ENCODE peak calls at places on chromosomes 3 and 15, in eight cellular contexts. K is mammary epithelial cell, E is right lobe of liver, S is psoas muscle, W is suprapubic skin, A is esophagus squamous epithelium, U is heart left ventricle, V is lung. Q is an unnamed sample. For H3K36me3, the result is how much of the 10 kb centered on the place peaks cover.

GRCh38 chr3:66433522-66433782 is 67.4 kb downstream of the LRIG1 start:
- DNase-seq in E (no peak), S (no peak), A (no peak), V (no peak), U (no peak), W (no peak), K (no peak), Q (no peak)

GRCh38 chr3:128735287-128735686 is 9.3 kb downstream of the RAB7A start:
- DNase-seq in U (no peak), K (no peak), S (no peak), W (no peak), V (no peak), A (no peak), E (no peak), Q (no peak)

GRCh38 chr3:110138966-110139555 is 801.7 kb upstream of the DPPA4 start:
- DNase-seq in U (no peak), V (peak), K (no peak), W (no peak), S (no peak), A (no peak), E (no peak), Q (no peak)

GRCh38 chr3:18580268-18580667 is 155.1 kb upstream of the SATB1 start:
- DNase-seq in V (no peak), E (no peak), S (no peak), W (no peak), A (no peak), U (no peak), K (no peak), Q (no peak)

GRCh38 chr3:25441234-25441856 is 13.3 kb downstream of the RARB start:
- DNase-seq in K (no peak), U (no peak), V (no peak), A (no peak), W (no peak), E (no peak), S (peak), Q (no peak)

GRCh38 chr3:170953736-170954135 is 45.3 kb upstream of the EIF5A2 start:
- DNase-seq in A (no peak), W (no peak), V (no peak), E (no peak), U (no peak), K (no peak), S (no peak), Q (no peak)

GRCh38 chr15:77312523-77312922 is 107.4 kb downstream of the PEAK1 start:
- DNase-seq in A (no peak), S (no peak), W (no peak), V (no peak), K (peak), U (no peak), E (no peak), Q (no peak)

GRCh38 chr3:50749822-50750221 is 75.1 kb downstream of the DOCK3 start:
- DNase-seq in S (no peak), V (no peak), W (no peak), A (no peak), U (no peak), E (no peak), K (no peak), Q (no peak)

GRCh38 chr15:68383161-68384074 is 48.5 kb downstream of the ITGA11 start:
- DNase-seq in V (no peak), U (no peak), S (no peak), A (no peak), W (peak), E (peak), K (peak), Q (no peak)

GRCh38 chr3:120678331-120678845 is 3.7 kb downstream of the HGD start:
- DNase-seq in W (no peak), U (peak), V (peak), E (peak), K (peak), S (no peak), A (no peak), Q (no peak)

GRCh38 chr3:155024006-155024638 is 56.0 kb upstream of the MME start:
- DNase-seq in E (no peak), W (no peak), K (peak), A (no peak), U (no peak), S (no peak), V (no peak), Q (no peak)

GRCh38 chr3:71160800-71161546 is 422.6 kb downstream of the FOXP1 start:
- DNase-seq in A (no peak), E (no peak), V (no peak), W (no peak), S (no peak), U (no peak), K (peak), Q (no peak)

GRCh38 chr3:149618151-149619123 is 39.4 kb downstream of the WWTR1 start:
- DNase-seq in U (peak), W (no peak), V (no peak), E (no peak), S (no peak), A (no peak), K (peak), Q (no peak)

GRCh38 chr3:68256635-68257034 is 602.2 kb upstream of the SUCLG2 start:
- DNase-seq in A (no peak), V (no peak), W (no peak), U (no peak), S (no peak), K (no peak), E (no peak), Q (no peak)

DNA sequence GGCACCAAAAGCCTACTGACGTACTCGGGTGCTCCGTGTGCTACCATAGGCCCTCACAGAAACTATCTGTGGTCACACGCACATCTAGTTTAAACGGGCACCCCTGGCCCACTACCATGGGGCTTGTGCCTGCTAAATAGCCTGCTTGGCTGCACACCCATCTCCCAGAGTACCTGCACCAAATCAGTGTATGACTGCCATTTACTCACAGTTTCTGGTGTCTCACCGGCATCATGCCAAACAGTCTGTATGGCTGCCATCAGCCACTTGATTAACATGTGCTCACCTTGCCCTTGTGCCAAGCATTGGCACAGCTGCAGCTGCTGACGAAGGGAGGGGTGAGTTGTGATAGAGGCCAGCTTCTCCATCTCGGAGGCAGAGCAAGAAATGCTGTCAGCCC is 232.7 kb downstream of the IGSF11 start:
- DNase-seq in S (no peak), V (no peak), W (no peak), A (no peak), E (no peak), K (no peak), U (peak), Q (no peak)
- H3K36me3 ChIP-seq in S (under half), V (under half), W (under half), A (under half), E (under half), K (under half), U (under half), Q (under half)

GRCh38 chr3:56811545-56812202 is 9.9 kb upstream of the ARHGEF3 start:
- DNase-seq in K (peak), U (no peak), W (no peak), A (no peak), V (no peak), E (no peak), S (no peak), Q (no peak)
- H3K27ac ChIP-seq in K (no peak), U (no peak), W (peak), A (peak), V (no peak), E (no peak), S (no peak), Q (peak)

GRCh38 chr15:31365655-31366127 is 39.1 kb downstream of the KLF13 start:
- DNase-seq in S (peak), E (peak), V (peak), A (peak), W (peak), K (peak), U (peak), Q (peak)

GRCh38 chr15:31367021-31367729 is 40.5 kb downstream of the KLF13 start:
- DNase-seq in U (no peak), S (no peak), W (no peak), V (no peak), K (no peak), E (no peak), A (no peak), Q (no peak)

GRCh38 chr15:31366169-31366734 is 39.6 kb downstream of the KLF13 start:
- DNase-seq in V (no peak), U (no peak), S (peak), W (no peak), A (no peak), K (peak), E (no peak), Q (no peak)

GRCh38 chr15:31364301-31365031 is 37.8 kb downstream of the KLF13 start:
- DNase-seq in W (no peak), V (no peak), K (peak), A (no peak), S (no peak), U (no peak), E (no peak), Q (no peak)

GRCh38 chr15:31365032-31365654 is 38.5 kb downstream of the KLF13 start:
- DNase-seq in V (no peak), W (no peak), U (no peak), K (no peak), A (no peak), S (no peak), E (no peak), Q (no peak)
- H3K4me3 ChIP-seq in V (no peak), W (peak), U (no peak), K (no peak), A (peak), S (peak), E (no peak), Q (no peak)

GRCh38 chr15:61736792-61737191 is 323.5 kb downstream of the VPS13C start:
- DNase-seq in U (no peak), E (no peak), V (no peak), A (no peak), W (no peak), K (no peak), S (no peak), Q (no peak)

GRCh38 chr15:61726166-61726565 is 334.1 kb downstream of the VPS13C start:
- DNase-seq in S (no peak), W (no peak), K (no peak), E (no peak), A (no peak), V (no peak), U (no peak), Q (no peak)

DNA sequence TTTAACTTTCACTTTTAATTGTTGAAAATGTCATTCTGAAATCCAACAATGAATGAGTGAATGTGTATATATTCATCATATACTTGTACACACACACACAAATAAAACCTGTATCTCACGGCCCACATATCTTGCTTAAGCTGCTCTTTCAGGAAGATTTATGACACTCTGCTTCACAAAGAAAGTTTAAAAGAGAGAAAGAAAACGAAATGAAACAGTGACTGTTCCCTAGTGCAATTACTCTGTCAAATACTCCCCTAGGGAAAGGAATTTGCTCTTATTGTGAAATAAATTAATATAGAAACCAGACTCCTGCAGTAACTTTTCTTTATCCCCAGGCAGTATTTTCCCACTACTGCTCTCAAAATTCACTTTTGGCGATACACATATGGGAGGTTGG is 329.2 kb downstream of the VPS13C start:
- DNase-seq in V (no peak), U (no peak), E (no peak), A (no peak), K (no peak), S (no peak), W (no peak), Q (no peak)
- H3K36me3 ChIP-seq in V (under half), U (under half), E (under half), A (under half), K (under half), S (under half), W (under half), Q (under half)

GRCh38 chr15:52714968-52715367 is 35.8 kb upstream of the ATOSA start:
- DNase-seq in U (no peak), W (no peak), S (no peak), E (no peak), K (no peak), V (no peak), A (no peak), Q (no peak)

GRCh38 chr15:52710050-52710709 is 31.0 kb upstream of the ATOSA start:
- DNase-seq in K (peak), A (no peak), W (no peak), U (no peak), E (no peak), S (no peak), V (no peak), Q (no peak)

GRCh38 chr15:52710710-52711107 is 31.5 kb upstream of the ATOSA start:
- DNase-seq in W (no peak), A (no peak), U (no peak), S (no peak), V (no peak), K (no peak), E (no peak), Q (no peak)

GRCh38 chr15:52706091-52706490 is 26.9 kb upstream of the ATOSA start:
- DNase-seq in K (peak), E (no peak), S (no peak), A (no peak), U (no peak), W (no peak), V (no peak), Q (no peak)

GRCh38 chr15:52709172-52709979 is 30.2 kb upstream of the ATOSA start:
- DNase-seq in A (no peak), K (no peak), U (no peak), W (no peak), S (no peak), V (no peak), E (peak), Q (no peak)
- H3K27ac ChIP-seq in A (peak), K (no peak), U (no peak), W (no peak), S (no peak), V (no peak), E (peak), Q (no peak)

DNA sequence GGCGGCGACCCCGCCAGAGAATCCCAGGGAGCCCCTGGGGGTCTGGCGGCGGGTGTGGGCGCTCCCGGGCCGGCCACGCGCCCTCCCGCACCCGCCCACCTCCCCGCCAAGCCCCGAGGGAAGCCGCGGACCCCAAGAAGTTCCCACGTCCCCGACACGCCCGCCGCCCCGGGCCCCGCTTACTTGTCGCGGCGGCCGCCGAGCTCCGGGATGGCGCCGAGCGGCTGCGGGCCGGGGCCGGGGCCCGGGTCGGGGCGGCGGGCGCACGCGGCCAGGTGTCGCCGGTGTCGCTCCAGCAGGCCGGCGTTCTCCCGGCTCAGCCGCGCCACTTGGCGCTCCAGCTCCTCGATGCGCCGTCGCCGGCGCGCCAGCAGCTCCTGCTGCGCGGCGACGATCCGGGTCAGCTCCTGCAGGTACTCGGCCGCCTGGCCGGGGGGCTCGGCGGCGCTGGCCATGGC is 137.6 kb downstream of the NUP210 start:
- DNase-seq in U (no peak), K (no peak), W (no peak), E (no peak), A (no peak), V (no peak), S (no peak), Q (no peak)
- H3K4me3 ChIP-seq in U (peak), K (peak), W (peak), E (peak), A (peak), V (peak), S (peak), Q (no peak)

DNA sequence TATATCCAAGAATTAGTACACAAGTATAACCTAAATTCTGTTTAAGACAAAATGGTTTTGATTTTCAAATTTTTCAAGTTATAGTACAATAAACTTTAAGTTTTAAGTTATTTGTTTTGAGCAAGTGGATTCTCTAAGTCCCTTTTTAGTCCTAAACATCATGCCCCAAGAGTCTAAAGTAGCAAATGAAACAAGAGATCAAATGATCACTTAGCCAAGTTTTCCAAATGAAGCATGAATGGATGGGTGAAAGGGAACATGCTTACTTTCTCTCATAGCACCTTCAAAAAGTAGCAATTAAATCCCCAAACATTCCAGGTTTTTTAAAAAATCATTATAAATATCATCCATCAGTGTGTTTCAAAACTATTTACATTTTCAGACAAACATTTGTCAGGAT is 19.5 kb downstream of the DLG1 start:
- DNase-seq in U (no peak), E (no peak), A (no peak), S (no peak), W (no peak), K (no peak), V (no peak), Q (no peak)
- H3K36me3 ChIP-seq in U (under half), E (under half), A (half or more), S (under half), W (under half), K (under half), V (under half), Q (under half)

GRCh38 chr3:123804676-123805075 is 79.5 kb downstream of the MYLK start:
- DNase-seq in S (no peak), E (no peak), W (no peak), K (no peak), V (no peak), U (no peak), A (no peak), Q (no peak)

GRCh38 chr3:123805504-123805903 is 78.6 kb downstream of the MYLK start:
- DNase-seq in U (no peak), E (no peak), K (no peak), W (no peak), S (no peak), V (no peak), A (no peak), Q (no peak)

GRCh38 chr3:123808812-123809211 is 75.3 kb downstream of the MYLK start:
- DNase-seq in S (no peak), W (no peak), A (no peak), E (no peak), U (no peak), K (no peak), V (no peak), Q (no peak)

GRCh38 chr3:123809597-123809996 is 74.5 kb downstream of the MYLK start:
- DNase-seq in K (peak), A (no peak), V (no peak), W (no peak), E (no peak), S (no peak), U (no peak), Q (no peak)

GRCh38 chr3:123807820-123808219 is 76.3 kb downstream of the MYLK start:
- DNase-seq in A (no peak), W (no peak), S (no peak), V (no peak), K (peak), E (peak), U (no peak), Q (no peak)
- H3K27ac ChIP-seq in A (no peak), W (no peak), S (no peak), V (no peak), K (peak), E (peak), U (no peak), Q (no peak)

GRCh38 chr15:61137139-61137792 is 91.8 kb downstream of the RORA start:
- DNase-seq in A (no peak), S (no peak), K (no peak), U (no peak), V (no peak), W (no peak), E (no peak), Q (no peak)
- H3K4me3 ChIP-seq in A (no peak), S (peak), K (no peak), U (no peak), V (no peak), W (no peak), E (no peak), Q (no peak)

Q was measured in effector memory CD4-positive, alpha-beta T cell.